ENCODE peak calls at places on chromosomes 6 and 20, in six cellular contexts. One of them, this sample, is unnamed.

GRCh38 chr6:140817176-140817575 is 1315.5 kb upstream of the GJE1 start:
- DNase-seq in thoracic aorta: no peak
- DNase-seq in H7: no peak
- DNase-seq in mesothelial cell of epicardium: no peak
- DNase-seq in T-helper 17 cell: no peak
- DNase-seq in NCI-H1105: no peak
- DNase-seq in this sample: no peak

GRCh38 chr6:16770701-16771569 is 9.7 kb upstream of the ATXN1 start:
- DNase-seq in H7: peak
- DNase-seq in thoracic aorta: peak
- DNase-seq in NCI-H1105: peak
- DNase-seq in T-helper 17 cell: peak
- DNase-seq in mesothelial cell of epicardium: no peak
- DNase-seq in this sample: peak

GRCh38 chr20:45405566-45406259 is 2.4 kb upstream of the DBNDD2 start:
- DNase-seq in T-helper 17 cell: no peak
- DNase-seq in mesothelial cell of epicardium: no peak
- DNase-seq in NCI-H1105: no peak
- DNase-seq in H7: peak
- DNase-seq in thoracic aorta: no peak
- DNase-seq in this sample: no peak

GRCh38 chr6:37048851-37049734 is 43.6 kb downstream of the FGD2 start:
- DNase-seq in thoracic aorta: no peak
- DNase-seq in T-helper 17 cell: peak
- DNase-seq in mesothelial cell of epicardium: no peak
- DNase-seq in NCI-H1105: no peak
- DNase-seq in H7: peak
- DNase-seq in this sample: peak

GRCh38 chr6:81792826-81793225 is 40.3 kb upstream of the TENT5A start:
- DNase-seq in NCI-H1105: no peak
- DNase-seq in thoracic aorta: no peak
- DNase-seq in mesothelial cell of epicardium: no peak
- DNase-seq in T-helper 17 cell: no peak
- DNase-seq in H7: no peak
- DNase-seq in this sample: no peak

GRCh38 chr6:56954389-56955170 is at the start of gene BEND6:
- DNase-seq in H7: peak
- DNase-seq in thoracic aorta: no peak
- DNase-seq in NCI-H1105: peak
- DNase-seq in T-helper 17 cell: no peak
- DNase-seq in mesothelial cell of epicardium: peak
- DNase-seq in this sample: peak

GRCh38 chr6:165744515-165745228 is 81.6 kb upstream of the PDE10A start:
- DNase-seq in thoracic aorta: no peak
- DNase-seq in NCI-H1105: no peak
- DNase-seq in mesothelial cell of epicardium: no peak
- DNase-seq in T-helper 17 cell: no peak
- DNase-seq in H7: no peak
- DNase-seq in this sample: no peak

GRCh38 chr6:24105146-24105545 is 20.9 kb upstream of the NRSN1 start:
- DNase-seq in thoracic aorta: no peak
- DNase-seq in T-helper 17 cell: no peak
- DNase-seq in NCI-H1105: no peak
- DNase-seq in mesothelial cell of epicardium: no peak
- DNase-seq in H7: no peak
- DNase-seq in this sample: no peak

GRCh38 chr6:137202078-137202477 is 17.1 kb downstream of the IFNGR1 start:
- DNase-seq in mesothelial cell of epicardium: no peak
- DNase-seq in H7: no peak
- DNase-seq in thoracic aorta: no peak
- DNase-seq in NCI-H1105: no peak
- DNase-seq in T-helper 17 cell: no peak
- DNase-seq in this sample: no peak

GRCh38 chr6:31304683-31305082 is 32.8 kb upstream of the HLA-C start:
- DNase-seq in H7: no peak
- DNase-seq in mesothelial cell of epicardium: no peak
- DNase-seq in thoracic aorta: no peak
- DNase-seq in T-helper 17 cell: no peak
- DNase-seq in NCI-H1105: no peak
- DNase-seq in this sample: no peak

GRCh38 chr6:87200469-87201174 is 45.3 kb downstream of the ZNF292 start:
- DNase-seq in mesothelial cell of epicardium: no peak
- DNase-seq in H7: no peak
- DNase-seq in T-helper 17 cell: no peak
- DNase-seq in NCI-H1105: no peak
- DNase-seq in thoracic aorta: no peak
- DNase-seq in this sample: no peak

GRCh38 chr6:140845666-140846065 is 1287.1 kb upstream of the GJE1 start:
- DNase-seq in H7: no peak
- DNase-seq in mesothelial cell of epicardium: no peak
- DNase-seq in NCI-H1105: no peak
- DNase-seq in thoracic aorta: no peak
- DNase-seq in T-helper 17 cell: no peak
- DNase-seq in this sample: no peak

GRCh38 chr20:37573626-37574198 is 46.0 kb upstream of the BLCAP start:
- DNase-seq in thoracic aorta: no peak
- DNase-seq in NCI-H1105: no peak
- DNase-seq in H7: no peak
- DNase-seq in T-helper 17 cell: no peak
- DNase-seq in mesothelial cell of epicardium: no peak
- DNase-seq in this sample: no peak

GRCh38 chr6:7246401-7247178 is 66.4 kb downstream of the SSR1 start:
- DNase-seq in mesothelial cell of epicardium: no peak
- DNase-seq in H7: peak
- DNase-seq in thoracic aorta: no peak
- DNase-seq in T-helper 17 cell: no peak
- DNase-seq in NCI-H1105: no peak
- DNase-seq in this sample: no peak

GRCh38 chr6:166567107-166567506 is 19.4 kb downstream of the RAMACL start:
- DNase-seq in H7: no peak
- DNase-seq in T-helper 17 cell: no peak
- DNase-seq in mesothelial cell of epicardium: no peak
- DNase-seq in NCI-H1105: no peak
- DNase-seq in thoracic aorta: no peak
- DNase-seq in this sample: no peak

GRCh38 chr6:12490904-12491571 is 200.9 kb downstream of the EDN1 start:
- DNase-seq in mesothelial cell of epicardium: no peak
- DNase-seq in H7: no peak
- DNase-seq in thoracic aorta: peak
- DNase-seq in NCI-H1105: no peak
- DNase-seq in T-helper 17 cell: no peak
- DNase-seq in this sample: no peak

GRCh38 chr6:87922947-87923330 is 124.7 kb upstream of the SPACA1 start:
- DNase-seq in T-helper 17 cell: no peak
- DNase-seq in H7: no peak
- DNase-seq in thoracic aorta: no peak
- DNase-seq in NCI-H1105: no peak
- DNase-seq in mesothelial cell of epicardium: no peak
- DNase-seq in this sample: no peak

GRCh38 chr20:62642666-62643520 is 590 bp downstream of the SLCO4A1 start:
- DNase-seq in NCI-H1105: peak
- DNase-seq in mesothelial cell of epicardium: no peak
- DNase-seq in T-helper 17 cell: peak
- DNase-seq in H7: peak
- DNase-seq in thoracic aorta: no peak
- DNase-seq in this sample: no peak

GRCh38 chr20:9068232-9068781 is 580 bp upstream of the PLCB4 start:
- DNase-seq in H7: peak
- DNase-seq in NCI-H1105: peak
- DNase-seq in T-helper 17 cell: no peak
- DNase-seq in mesothelial cell of epicardium: peak
- DNase-seq in thoracic aorta: no peak
- DNase-seq in this sample: peak

GRCh38 chr20:3980260-3981131 is 34.9 kb downstream of the RNF24 start:
- DNase-seq in H7: peak
- DNase-seq in thoracic aorta: no peak
- DNase-seq in mesothelial cell of epicardium: no peak
- DNase-seq in NCI-H1105: no peak
- DNase-seq in T-helper 17 cell: no peak
- DNase-seq in this sample: no peak

GRCh38 chr6:15881150-15881549 is 218.3 kb upstream of the DTNBP1 start:
- DNase-seq in mesothelial cell of epicardium: no peak
- DNase-seq in T-helper 17 cell: no peak
- DNase-seq in thoracic aorta: no peak
- DNase-seq in NCI-H1105: no peak
- DNase-seq in H7: no peak
- DNase-seq in this sample: no peak

GRCh38 chr6:89941031-89941775 is 46.9 kb downstream of the GJA10 start:
- DNase-seq in thoracic aorta: no peak
- DNase-seq in NCI-H1105: peak
- DNase-seq in mesothelial cell of epicardium: no peak
- DNase-seq in T-helper 17 cell: no peak
- DNase-seq in H7: no peak
- DNase-seq in this sample: no peak

GRCh38 chr6:161422710-161423109 is 148.8 kb upstream of the AGPAT4 start:
- DNase-seq in thoracic aorta: no peak
- DNase-seq in mesothelial cell of epicardium: no peak
- DNase-seq in NCI-H1105: no peak
- DNase-seq in T-helper 17 cell: no peak
- DNase-seq in H7: no peak
- DNase-seq in this sample: no peak

GRCh38 chr6:2498224-2498623 is 252.5 kb downstream of the MYLK4 start:
- DNase-seq in mesothelial cell of epicardium: no peak
- DNase-seq in H7: no peak
- DNase-seq in NCI-H1105: peak
- DNase-seq in thoracic aorta: no peak
- DNase-seq in T-helper 17 cell: no peak
- DNase-seq in this sample: no peak

GRCh38 chr20:20856956-20857355 is 144.5 kb upstream of the RALGAPA2 start:
- DNase-seq in NCI-H1105: no peak
- DNase-seq in T-helper 17 cell: no peak
- DNase-seq in mesothelial cell of epicardium: no peak
- DNase-seq in thoracic aorta: no peak
- DNase-seq in H7: no peak
- DNase-seq in this sample: no peak

GRCh38 chr6:128437685-128438084 is 82.7 kb downstream of the PTPRK start:
- DNase-seq in thoracic aorta: no peak
- DNase-seq in H7: no peak
- DNase-seq in mesothelial cell of epicardium: no peak
- DNase-seq in NCI-H1105: no peak
- DNase-seq in T-helper 17 cell: no peak
- DNase-seq in this sample: no peak

GRCh38 chr6:38806271-38806670 is 91.2 kb downstream of the DNAH8 start:
- DNase-seq in thoracic aorta: no peak
- DNase-seq in T-helper 17 cell: no peak
- DNase-seq in NCI-H1105: peak
- DNase-seq in H7: peak
- DNase-seq in mesothelial cell of epicardium: no peak
- DNase-seq in this sample: no peak

GRCh38 chr6:44064089-44064947 is 62.9 kb downstream of the MRPL14 start:
- DNase-seq in H7: peak
- DNase-seq in thoracic aorta: peak
- DNase-seq in mesothelial cell of epicardium: no peak
- DNase-seq in T-helper 17 cell: no peak
- DNase-seq in NCI-H1105: no peak
- DNase-seq in this sample: peak

This sample was measured in ascending aorta.